ENCODE peak calls at places on chromosomes 11 and 22, in four cellular contexts. X, A, U and E are unnamed samples.

GRCh38 chr11:2206291-2206690 is 34.7 kb upstream of the TH start:
- DNase-seq in U (no peak), X (no peak), A (no peak), E (no peak)

GRCh38 chr11:17066691-17067090 is 10.8 kb downstream of the RPS13 start:
- DNase-seq in A (no peak), X (no peak), U (no peak), E (no peak)

GRCh38 chr22:22362311-22362710 is 117.7 kb downstream of the VPREB1 start:
- DNase-seq in X (no peak), U (no peak), A (no peak), E (no peak)

GRCh38 chr11:58888579-58888978 is 44.1 kb upstream of the GLYATL2 start:
- DNase-seq in U (no peak), X (no peak), A (no peak), E (no peak)

GRCh38 chr11:8906629-8907028 is 4.4 kb upstream of the AKIP1 start:
- DNase-seq in A (no peak), U (peak; percentile 53), X (peak; percentile 71), E (peak; percentile 84)

GRCh38 chr11:114291847-114292680 is 4.1 kb upstream of the NNMT start:
- DNase-seq in U (no peak), A (no peak), X (peak; percentile 94), E (peak; percentile 85)

GRCh38 chr11:47442514-47442913 is 6.4 kb downstream of the RAPSN start:
- DNase-seq in A (no peak), U (no peak), X (no peak), E (no peak)

GRCh38 chr11:63961608-63962412 is 12.6 kb upstream of the COX8A start:
- DNase-seq in A (peak; percentile 78), X (no peak), U (peak; percentile 62), E (peak; percentile 31)

GRCh38 chr22:24433868-24434471 is 6.6 kb downstream of the ADORA2A start:
- DNase-seq in X (peak; percentile 40), A (no peak), U (no peak), E (peak; percentile 73)

GRCh38 chr22:37311761-37312312 is 29.5 kb downstream of the CYTH4 start:
- DNase-seq in U (no peak), A (no peak), X (no peak), E (no peak)

GRCh38 chr11:134640971-134641968 is 229.2 kb upstream of the B3GAT1 start:
- DNase-seq in A (no peak), U (no peak), X (no peak), E (no peak)

GRCh38 chr22:23220485-23221350 is 40.4 kb downstream of the BCR start:
- DNase-seq in U (no peak), X (peak; percentile 68), A (no peak), E (peak; percentile 53)

GRCh38 chr11:84714316-84714780 is 912.8 kb downstream of the DLG2 start:
- DNase-seq in A (peak; percentile 15), X (no peak), U (no peak), E (peak; percentile 6)

GRCh38 chr11:86103808-86104207 is 34.9 kb upstream of the PICALM start:
- DNase-seq in A (no peak), U (no peak), X (peak; percentile 73), E (peak; percentile 22)

GRCh38 chr22:20037419-20037818 is 16.5 kb downstream of the TANGO2 start:
- DNase-seq in X (no peak), A (no peak), U (no peak), E (no peak)

GRCh38 chr11:115616941-115617340 is 112.7 kb upstream of the CADM1 start:
- DNase-seq in U (no peak), A (no peak), X (no peak), E (peak; percentile 90)

GRCh38 chr11:94721565-94722292 is 46.4 kb upstream of the AMOTL1 start:
- DNase-seq in U (no peak), X (no peak), A (no peak), E (no peak)

GRCh38 chr22:27601195-27601594 is 200.4 kb downstream of the MN1 start:
- DNase-seq in U (no peak), X (peak; percentile 33), A (no peak), E (no peak)

GRCh38 chr22:36731916-36732315 is 28.4 kb upstream of the CACNG2 start:
- DNase-seq in X (no peak), U (no peak), A (no peak), E (no peak)

GRCh38 chr22:37819100-37819433 is 4.1 kb upstream of the GALR3 start:
- DNase-seq in X (no peak), A (no peak), U (no peak), E (no peak)

GRCh38 chr11:126871792-126872191 is 128.8 kb downstream of the KIRREL3 start:
- DNase-seq in X (no peak), A (no peak), U (no peak), E (peak; percentile 20)

GRCh38 chr11:92211576-92212167 is 12.9 kb upstream of the FAT3 start:
- DNase-seq in U (no peak), X (no peak), A (no peak), E (peak; percentile 33)

GRCh38 chr11:123100378-123101085 is 38.6 kb upstream of the HSPA8 start:
- DNase-seq in X (no peak), U (no peak), A (no peak), E (no peak)

GRCh38 chr11:26950260-26950719 is 43.6 kb upstream of the FIBIN start:
- DNase-seq in X (no peak), U (no peak), A (no peak), E (peak; percentile 94)

GRCh38 chr11:15291885-15292284 is 177.2 kb downstream of the INSC start:
- DNase-seq in U (no peak), X (no peak), A (no peak), E (no peak)

GRCh38 chr22:35350539-35351503 is 30.1 kb upstream of the HMOX1 start:
- DNase-seq in X (peak; percentile 89), U (peak; percentile 77), A (peak; percentile 93), E (peak; percentile 89)

GRCh38 chr11:64140101-64140500 is 25.8 kb downstream of the MACROD1 start:
- DNase-seq in X (no peak), U (no peak), A (no peak), E (no peak)

GRCh38 chr11:44716256-44716655 is 10.5 kb upstream of the TSPAN18 start:
- DNase-seq in U (no peak), A (no peak), X (no peak), E (no peak)

GRCh38 chr11:17914957-17915356 is 97.9 kb downstream of the SERGEF start:
- DNase-seq in A (no peak), X (no peak), U (no peak), E (no peak)

GRCh38 chr22:43970037-43970747 is 14.9 kb downstream of the SAMM50 start:
- DNase-seq in U (no peak), X (no peak), A (peak; percentile 25), E (no peak)

GRCh38 chr11:85810521-85810870 is 445 bp downstream of the SYTL2 start:
- DNase-seq in U (no peak), X (no peak), A (no peak), E (no peak)

GRCh38 chr22:44211946-44212930 is 31.5 kb downstream of the PARVG start:
- DNase-seq in U (no peak), A (no peak), X (no peak), E (peak; percentile 11)

DNA sequence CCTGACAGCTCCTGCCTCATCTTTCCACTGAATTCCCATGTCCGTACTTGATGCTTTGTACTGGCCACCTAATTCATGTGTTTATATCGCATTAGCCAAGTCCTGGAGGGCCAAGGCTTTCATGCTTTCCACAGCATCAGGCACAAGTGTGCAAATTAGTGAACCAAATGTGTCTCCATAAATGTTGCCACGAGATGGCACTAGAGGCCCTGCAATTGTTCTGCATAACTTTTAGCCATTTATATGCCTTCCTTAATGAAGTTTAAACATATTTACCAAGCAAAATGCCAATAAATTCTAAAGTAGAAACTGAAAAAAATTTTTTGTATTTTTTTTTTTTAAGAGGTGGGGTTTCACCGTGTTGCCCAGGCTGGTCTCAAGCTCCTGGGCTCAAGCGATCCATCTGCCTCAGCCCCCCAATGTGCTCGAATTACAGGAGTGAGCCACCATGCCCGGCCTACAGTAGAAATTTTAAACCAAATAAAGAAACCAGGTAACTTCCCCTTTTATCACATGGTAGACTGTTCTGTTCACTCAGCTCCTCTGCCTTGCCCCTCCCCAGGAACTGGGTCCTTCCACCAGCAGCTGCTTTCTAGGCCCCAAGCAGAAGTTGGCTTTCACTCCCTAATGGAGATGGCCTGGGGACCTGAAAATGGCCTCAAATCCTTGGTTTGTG is 20.8 kb upstream of the IL18BP start:
- DNase-seq in A (peak; percentile 37), U (no peak), X (peak; percentile 67), E (peak; percentile 57)
- H3K9me1 ChIP-seq in A (peaks cover 3% of the 10 kb centered on the region), U (no peaks in the 10 kb centered on the region), X (no peaks in the 10 kb centered on the region), E (no peaks in the 10 kb centered on the region)

DNA sequence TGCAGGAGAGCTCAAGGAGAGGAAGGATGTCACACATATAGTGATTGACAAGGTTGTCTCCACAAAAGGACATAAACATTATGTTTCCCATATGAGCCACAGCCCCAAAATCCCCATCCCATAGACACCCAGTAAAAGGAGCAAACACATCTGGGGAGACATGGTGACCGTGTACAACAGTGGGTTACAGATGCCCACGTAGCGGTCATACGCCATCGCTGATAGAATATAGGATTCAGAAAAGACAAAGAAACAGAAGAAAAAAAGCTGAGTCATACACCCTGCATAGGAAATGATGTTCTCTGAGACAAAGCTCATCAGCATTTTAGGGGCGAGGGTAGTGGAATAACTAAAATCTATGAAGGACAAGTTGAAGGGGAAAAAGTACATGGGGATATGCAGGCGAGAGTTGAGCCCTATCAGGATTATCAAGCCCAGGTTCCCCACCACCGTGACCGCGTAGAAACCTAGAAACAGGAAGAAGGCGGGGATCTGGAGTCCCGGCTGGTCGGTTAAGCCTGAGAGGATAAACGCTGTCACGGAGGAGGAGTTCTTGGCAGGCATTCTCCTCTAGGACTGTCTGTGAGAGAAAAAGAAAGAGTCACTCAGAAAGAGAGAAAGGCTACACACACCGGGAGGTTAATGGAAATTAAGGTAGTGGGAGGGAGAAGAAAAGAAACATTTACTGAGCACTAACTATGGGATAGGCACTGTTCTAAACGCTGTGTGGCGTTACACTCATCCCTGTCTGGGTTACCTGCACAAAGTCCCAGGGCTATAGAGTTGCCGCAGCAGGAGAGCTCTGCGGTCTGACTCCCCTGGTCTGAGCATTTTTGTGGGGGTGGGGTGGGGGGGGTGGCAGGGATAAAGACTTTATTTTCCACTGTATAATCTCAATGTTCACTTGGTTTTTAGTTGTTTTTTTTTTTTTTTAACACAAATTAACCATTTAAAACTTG is 36.1 kb upstream of the OR8B8 start:
- DNase-seq in U (no peak), X (peak; percentile 27), A (peak; percentile 28), E (peak; percentile 52)
- H3K4me3 ChIP-seq in U (peak overlapping the region; percentile 31), X (no peak overlapping the region), A (peak overlapping the region; percentile 34), E (peak overlapping the region; percentile 22)

DNA sequence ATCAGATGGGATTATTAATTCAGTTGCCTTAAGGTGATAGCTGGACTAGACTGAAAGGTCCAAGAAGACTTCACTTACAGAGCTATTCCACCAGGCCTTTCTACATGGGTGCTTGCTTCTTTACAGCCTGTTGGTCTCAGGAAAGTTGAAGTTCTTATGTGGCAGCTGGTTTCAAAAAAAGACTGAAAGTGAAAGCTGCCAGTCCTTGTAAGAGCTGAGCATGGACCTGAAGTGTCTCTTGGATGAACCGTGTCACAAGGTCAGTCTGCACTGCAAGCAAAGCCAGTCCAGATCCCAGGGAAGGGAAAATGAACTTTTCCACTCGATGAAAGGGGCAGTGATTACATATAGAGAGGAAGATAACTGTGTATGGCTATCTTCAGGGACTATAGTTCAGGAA is 201.5 kb upstream of the LUZP2 start:
- DNase-seq in U (no peak), X (peak; percentile 6), A (no peak), E (peak; percentile 5)
- H3K9me1 ChIP-seq in U (no peaks in the 10 kb centered on the region), X (no peaks in the 10 kb centered on the region), A (no peaks in the 10 kb centered on the region), E (peaks cover 3% of the 10 kb centered on the region)

GRCh38 chr22:48083502-48083901 is 1321.1 kb downstream of the TBC1D22A start:
- DNase-seq in A (no peak), X (no peak), U (no peak), E (no peak)

GRCh38 chr22:48080304-48081165 is 1318.1 kb downstream of the TBC1D22A start:
- DNase-seq in U (no peak), X (no peak), A (no peak), E (no peak)

GRCh38 chr22:48079505-48080295 is 1317.2 kb downstream of the TBC1D22A start:
- DNase-seq in X (no peak), A (no peak), U (no peak), E (no peak)

GRCh38 chr22:48082284-48082683 is 1319.8 kb downstream of the TBC1D22A start:
- DNase-seq in A (no peak), X (no peak), U (no peak), E (no peak)

GRCh38 chr22:48081281-48081680 is 1318.8 kb downstream of the TBC1D22A start:
- DNase-seq in A (no peak), U (no peak), X (no peak), E (no peak)
- H3K4me3 ChIP-seq in A (no peak overlapping the region), U (no peak overlapping the region), X (no peak overlapping the region), E (no peak overlapping the region)